ENCODE peak calls at places on chromosomes 1 and 21, in eight cellular contexts. G, I, X, O, D, J, F and R are unnamed samples. For H3K9me3, the result is how much of the 10 kb centered on the place peaks cover.

GRCh38 chr1:44405804-44406743 is 1.0 kb downstream of the RNF220 start:
- DNase-seq in D (no peak), G (no peak), F (peak), J (no peak), O (no peak), I (no peak), X (no peak), R (peak)

GRCh38 chr1:84665703-84666317 is 24.5 kb downstream of the SSX2IP start:
- DNase-seq in D (no peak), I (no peak), F (no peak), X (no peak), O (no peak), J (no peak), G (no peak), R (no peak)

GRCh38 chr1:184418955-184419733 is 32.3 kb downstream of the C1orf21 start:
- DNase-seq in G (no peak), F (no peak), D (no peak), I (no peak), J (no peak), X (no peak), O (no peak), R (no peak)

GRCh38 chr1:228008391-228009115 is 1.8 kb downstream of the WNT3A start:
- DNase-seq in J (no peak), I (no peak), D (peak), F (no peak), G (no peak), O (peak), X (no peak), R (no peak)

GRCh38 chr21:42621166-42621827 is 32.1 kb upstream of the PDE9A start:
- DNase-seq in X (no peak), I (no peak), D (no peak), J (no peak), F (no peak), O (no peak), G (no peak), R (no peak)

GRCh38 chr1:77926561-77927357 is 38.3 kb downstream of the NEXN start:
- DNase-seq in G (no peak), I (no peak), F (no peak), O (no peak), X (no peak), J (no peak), D (no peak), R (no peak)

GRCh38 chr1:219478811-219479210 is 134.1 kb downstream of the ZC3H11B start:
- DNase-seq in J (no peak), D (no peak), F (no peak), O (no peak), I (no peak), X (no peak), G (no peak), R (peak)

GRCh38 chr1:109315288-109315687 is 8.5 kb upstream of the MYBPHL start:
- DNase-seq in O (no peak), G (no peak), X (no peak), D (no peak), J (no peak), I (no peak), F (no peak), R (no peak)

GRCh38 chr1:163820748-163821147 is 499.0 kb downstream of the NUF2 start:
- DNase-seq in F (no peak), O (no peak), G (no peak), I (no peak), X (no peak), D (no peak), J (no peak), R (no peak)

GRCh38 chr1:68291763-68292384 is 59.6 kb upstream of the WLS start:
- DNase-seq in G (no peak), I (no peak), F (no peak), D (no peak), X (no peak), O (no peak), J (no peak), R (no peak)

GRCh38 chr1:25873120-25873519 is 2.4 kb downstream of the PAQR7 start:
- DNase-seq in J (no peak), O (peak), I (peak), X (no peak), G (no peak), D (peak), F (peak), R (no peak)

GRCh38 chr1:243917863-243918565 is 68.0 kb upstream of the AKT3 start:
- DNase-seq in I (no peak), X (no peak), J (no peak), F (no peak), G (no peak), D (no peak), O (no peak), R (no peak)

GRCh38 chr1:52348704-52349301 is 17.2 kb downstream of the CC2D1B start:
- DNase-seq in J (no peak), O (no peak), F (no peak), X (no peak), G (no peak), I (no peak), D (no peak), R (peak)

GRCh38 chr1:238652346-238652968 is 733.9 kb upstream of the CHRM3 start:
- DNase-seq in F (no peak), O (no peak), X (no peak), I (no peak), G (no peak), J (no peak), D (no peak), R (no peak)

GRCh38 chr1:218025454-218025853 is 259.6 kb upstream of the RRP15 start:
- DNase-seq in J (no peak), F (no peak), D (no peak), G (no peak), I (no peak), O (no peak), X (no peak), R (no peak)

GRCh38 chr21:26041441-26042180 is 129.0 kb downstream of the APP start:
- DNase-seq in O (no peak), G (no peak), F (no peak), I (no peak), D (no peak), X (no peak), J (no peak), R (no peak)

GRCh38 chr1:184892116-184892515 is 82.2 kb downstream of the NIBAN1 start:
- DNase-seq in G (no peak), F (no peak), J (no peak), I (no peak), X (no peak), D (no peak), O (no peak), R (no peak)

GRCh38 chr1:248824701-248825100 is 1.0 kb downstream of the SH3BP5L start:
- DNase-seq in D (no peak), G (no peak), I (no peak), F (no peak), O (no peak), X (no peak), J (no peak), R (no peak)

GRCh38 chr1:81712425-81712824 is 88.3 kb upstream of the ADGRL2 start:
- DNase-seq in D (no peak), O (no peak), I (no peak), G (no peak), J (no peak), X (no peak), F (no peak), R (no peak)

GRCh38 chr1:196148367-196148970 is 459.8 kb downstream of the KCNT2 start:
- DNase-seq in J (no peak), I (no peak), D (no peak), F (no peak), O (no peak), G (no peak), X (no peak), R (no peak)

GRCh38 chr1:35350872-35351271 is 82.4 kb downstream of the ZMYM4 start:
- DNase-seq in G (no peak), O (peak), I (no peak), F (no peak), D (no peak), J (no peak), X (no peak), R (no peak)

GRCh38 chr1:7891804-7892203 is 38.9 kb upstream of the UTS2 start:
- DNase-seq in F (no peak), X (no peak), I (no peak), G (no peak), J (no peak), D (no peak), O (no peak), R (no peak)

GRCh38 chr1:37147397-37147831 is 113.1 kb upstream of the GRIK3 start:
- DNase-seq in I (no peak), J (no peak), D (no peak), X (no peak), G (no peak), O (no peak), F (no peak), R (no peak)

GRCh38 chr1:171743014-171743870 is 1.4 kb upstream of the VAMP4 start:
- DNase-seq in O (no peak), D (no peak), X (no peak), J (no peak), F (no peak), G (peak), I (no peak), R (peak)

GRCh38 chr1:153510984-153511410 is 24.8 kb downstream of the S100A6 start:
- DNase-seq in G (peak), D (peak), F (peak), J (peak), I (peak), X (peak), O (peak), R (peak)

GRCh38 chr21:32712641-32713040 is 15.2 kb downstream of the SYNJ1 start:
- DNase-seq in G (no peak), I (no peak), J (no peak), D (no peak), O (no peak), F (no peak), X (no peak), R (peak)

GRCh38 chr1:1021010-1021845 is 1.3 kb downstream of the AGRN start:
- DNase-seq in D (no peak), J (peak), F (peak), O (peak), X (no peak), I (peak), G (no peak), R (peak)

GRCh38 chr1:113677250-113678158 is 81.8 kb downstream of the PHTF1 start:
- DNase-seq in O (no peak), D (peak), I (no peak), G (peak), J (peak), F (no peak), X (peak), R (peak)

GRCh38 chr21:18782721-18783120 is 379.1 kb upstream of the TMPRSS15 start:
- DNase-seq in G (no peak), I (no peak), F (no peak), X (no peak), D (no peak), J (no peak), O (no peak), R (no peak)
- H3K9me3 ChIP-seq in G (under half), I (under half), F (under half), X (under half), D (under half), J (under half), O (under half), R (under half)

GRCh38 chr1:23619299-23620188 is 60.2 kb upstream of the ID3 start:
- DNase-seq in G (peak), F (no peak), X (no peak), O (peak), I (no peak), J (no peak), D (peak), R (peak)
- H3K4me3 ChIP-seq in G (peak), F (no peak), X (no peak), O (peak), I (no peak), J (peak), D (no peak), R (peak)

GRCh38 chr1:155272466-155273133 is 704 bp downstream of the CLK2 start:
- DNase-seq in I (no peak), F (no peak), D (no peak), J (no peak), X (no peak), G (no peak), O (no peak), R (no peak)

GRCh38 chr1:155273134-155273982 is at the start of gene CLK2:
- DNase-seq in F (peak), D (peak), O (peak), X (peak), J (peak), G (peak), I (peak), R (peak)

GRCh38 chr1:155268630-155269029 is 4.7 kb downstream of the CLK2 start:
- DNase-seq in X (no peak), F (no peak), I (no peak), O (no peak), G (no peak), J (no peak), D (no peak), R (no peak)

GRCh38 chr1:155267373-155267772 is 5.2 kb upstream of the SCAMP3 start:
- DNase-seq in I (no peak), J (no peak), D (no peak), G (no peak), O (no peak), F (no peak), X (no peak), R (no peak)

DNA sequence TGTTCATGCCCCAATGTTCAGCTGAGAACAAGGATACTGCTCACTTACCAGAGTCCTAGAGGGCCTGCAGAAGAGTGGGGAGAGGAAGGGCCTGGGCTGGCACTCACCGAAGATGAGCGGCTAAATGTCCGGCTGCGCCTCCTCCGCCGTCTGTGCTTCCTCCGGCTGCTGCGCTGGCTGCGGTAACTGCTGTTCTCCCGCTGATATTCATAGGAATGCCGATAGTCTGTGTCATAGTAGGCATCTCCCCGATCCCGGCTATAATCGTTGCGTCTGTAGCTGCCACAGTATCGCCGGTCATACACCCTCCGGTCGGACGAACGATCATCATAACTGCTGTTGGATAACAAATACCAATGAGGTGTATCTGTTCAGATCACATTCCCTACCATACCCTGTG is 3.9 kb downstream of the CLK2 start:
- DNase-seq in F (no peak), I (no peak), G (no peak), X (no peak), O (no peak), D (no peak), J (no peak), R (no peak)
- H3K9me3 ChIP-seq in F (under half), I (under half), G (under half), X (under half), O (under half), D (under half), J (under half), R (under half)

GRCh38 chr21:16536661-16537359 is 807.0 kb downstream of the USP25 start:
- DNase-seq in F (no peak), I (no peak), J (no peak), X (no peak), D (no peak), G (no peak), O (no peak), R (no peak)
- H3K4me3 ChIP-seq in F (peak), I (peak), J (peak), X (no peak), D (peak), G (no peak), O (peak), R (peak)

GRCh38 chr21:10640446-10640845 is 119.1 kb downstream of the TPTE start:
- DNase-seq in I (no peak), O (no peak), X (no peak), D (no peak), F (no peak), G (no peak), J (no peak), R (no peak)

GRCh38 chr21:10639123-10639522 is 117.7 kb downstream of the TPTE start:
- DNase-seq in X (no peak), I (no peak), D (no peak), G (no peak), O (no peak), F (no peak), J (no peak), R (no peak)

GRCh38 chr21:10641107-10641506 is 119.7 kb downstream of the TPTE start:
- DNase-seq in I (no peak), O (no peak), D (no peak), F (no peak), J (no peak), G (no peak), X (no peak), R (no peak)
- H3K9me3 ChIP-seq in I (under half), O (half or more), D (under half), F (under half), J (under half), G (under half), X (under half), R (under half)

GRCh38 chr1:47178665-47179022 is 11.2 kb downstream of the PDZK1IP1 start:
- DNase-seq in F (no peak), X (no peak), D (no peak), J (no peak), O (peak), I (no peak), G (no peak), R (no peak)
- H3K4me3 ChIP-seq in F (no peak), X (peak), D (no peak), J (no peak), O (no peak), I (no peak), G (no peak), R (no peak)

DNA sequence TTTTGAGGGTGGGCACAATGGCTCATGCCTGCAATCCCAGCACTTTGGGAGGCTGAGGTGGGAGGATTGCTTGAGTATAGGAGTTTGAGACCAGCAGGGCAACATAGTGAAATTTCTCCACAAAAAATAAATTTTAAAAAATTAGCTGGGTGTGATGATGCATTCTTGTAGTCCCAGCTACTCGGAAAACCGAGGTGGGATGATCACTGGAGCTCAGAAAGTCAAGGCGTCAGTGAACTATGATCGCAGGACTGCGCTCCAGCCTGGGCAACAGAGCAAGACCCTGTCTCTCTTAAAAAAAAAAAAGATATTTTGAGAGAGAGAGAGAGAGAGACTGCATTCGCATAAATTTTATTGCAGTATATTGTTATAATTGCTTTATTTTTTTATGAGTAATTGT is 75.9 kb upstream of the B3GALT5 start:
- DNase-seq in O (no peak), I (no peak), D (no peak), X (no peak), J (no peak), G (no peak), F (no peak), R (no peak)
- H3K9me3 ChIP-seq in O (under half), I (under half), D (under half), X (under half), J (under half), G (under half), F (under half), R (under half)

GRCh38 chr1:9824702-9825089 is 931 bp upstream of the CLSTN1 start:
- DNase-seq in X (no peak), G (no peak), O (no peak), J (no peak), D (no peak), I (no peak), F (no peak), R (no peak)

GRCh38 chr1:9825101-9826074 is 1.6 kb upstream of the CLSTN1 start:
- DNase-seq in F (peak), I (peak), G (peak), X (no peak), D (no peak), J (no peak), O (peak), R (peak)

GRCh38 chr1:9827558-9828185 is 3.9 kb upstream of the CLSTN1 start:
- DNase-seq in G (no peak), F (no peak), J (no peak), D (no peak), O (no peak), X (no peak), I (no peak), R (no peak)

GRCh38 chr1:9826616-9827015 is 2.9 kb upstream of the CLSTN1 start:
- DNase-seq in F (no peak), J (no peak), D (no peak), G (no peak), X (no peak), O (no peak), I (no peak), R (no peak)

GRCh38 chr1:9826087-9826486 is 2.3 kb upstream of the CLSTN1 start:
- DNase-seq in O (no peak), I (no peak), F (no peak), D (no peak), X (no peak), G (no peak), J (no peak), R (no peak)
- H3K4me3 ChIP-seq in O (no peak), I (no peak), F (no peak), D (no peak), X (no peak), G (no peak), J (no peak), R (no peak)